ENCODE peak calls at places on chromosomes 11 and 22, in ten cellular contexts. N, P, S, Y, O, E, L, T, I and C are unnamed samples. For H3K4me1, the result is how much of the 10 kb centered on the place peaks cover.

GRCh38 chr11:57273448-57274058 is 36.5 kb upstream of the APLNR start:
- DNase-seq in N (no peak), I (no peak), T (no peak), Y (no peak), L (no peak), P (no peak), O (no peak), E (peak), S (no peak), C (no peak)

GRCh38 chr11:44961894-44962293 is 11.2 kb upstream of the TP53I11 start:
- DNase-seq in E (no peak), I (no peak), O (no peak), N (no peak), Y (no peak), L (no peak), T (no peak), P (no peak), S (no peak), C (no peak)

GRCh38 chr11:74417379-74417804 is 19.2 kb upstream of the PGM2L1 start:
- DNase-seq in S (peak), E (peak), T (no peak), O (no peak), L (no peak), P (peak), N (peak), Y (no peak), I (no peak), C (no peak)

GRCh38 chr11:16924826-16925494 is 89.3 kb downstream of the PLEKHA7 start:
- DNase-seq in P (peak), S (no peak), L (peak), E (peak), Y (peak), T (peak), I (peak), N (no peak), O (peak), C (peak)

GRCh38 chr11:27722945-27723344 is 22.7 kb upstream of the BDNF start:
- DNase-seq in Y (no peak), P (peak), L (peak), O (no peak), I (no peak), E (no peak), N (no peak), T (no peak), S (no peak), C (no peak)

GRCh38 chr11:106177311-106177710 is 99.8 kb downstream of the AASDHPPT start:
- DNase-seq in I (no peak), N (no peak), L (no peak), O (no peak), P (no peak), S (no peak), E (no peak), Y (no peak), T (no peak), C (no peak)

GRCh38 chr11:65553301-65554001 is 4.7 kb downstream of the LTBP3 start:
- DNase-seq in N (no peak), Y (peak), E (peak), S (peak), L (no peak), I (no peak), T (no peak), O (no peak), P (no peak), C (no peak)

GRCh38 chr11:10674440-10674855 is 19.1 kb downstream of the IRAG1 start:
- DNase-seq in E (no peak), I (peak), O (no peak), S (no peak), L (no peak), Y (peak), N (no peak), P (no peak), T (no peak), C (no peak)

GRCh38 chr11:124812876-124813275 is 12.7 kb upstream of the MSANTD2 start:
- DNase-seq in N (no peak), E (peak), T (no peak), S (no peak), I (no peak), O (no peak), L (peak), P (peak), Y (no peak), C (no peak)

GRCh38 chr22:20244744-20245576 is 23.2 kb downstream of the RTN4R start:
- DNase-seq in I (no peak), O (no peak), T (no peak), S (peak), E (no peak), L (no peak), Y (no peak), N (no peak), P (no peak), C (no peak)

GRCh38 chr22:41565403-41566054 is 4.7 kb downstream of the CSDC2 start:
- DNase-seq in O (no peak), N (peak), T (peak), E (peak), L (peak), Y (no peak), S (no peak), I (peak), P (peak), C (no peak)

GRCh38 chr11:75495749-75496641 is 29.7 kb downstream of the GDPD5 start:
- DNase-seq in L (no peak), E (no peak), P (no peak), S (no peak), T (peak), O (no peak), Y (no peak), N (no peak), I (no peak), C (no peak)

GRCh38 chr11:21229224-21229623 is 559.8 kb downstream of the NELL1 start:
- DNase-seq in E (no peak), O (no peak), I (no peak), S (no peak), L (no peak), T (no peak), Y (peak), N (no peak), P (no peak), C (no peak)

GRCh38 chr11:46345131-46345597 is 2.1 kb upstream of the DGKZ start:
- DNase-seq in E (no peak), L (no peak), T (peak), Y (peak), N (no peak), P (no peak), O (no peak), S (no peak), I (no peak), C (peak)

DNA sequence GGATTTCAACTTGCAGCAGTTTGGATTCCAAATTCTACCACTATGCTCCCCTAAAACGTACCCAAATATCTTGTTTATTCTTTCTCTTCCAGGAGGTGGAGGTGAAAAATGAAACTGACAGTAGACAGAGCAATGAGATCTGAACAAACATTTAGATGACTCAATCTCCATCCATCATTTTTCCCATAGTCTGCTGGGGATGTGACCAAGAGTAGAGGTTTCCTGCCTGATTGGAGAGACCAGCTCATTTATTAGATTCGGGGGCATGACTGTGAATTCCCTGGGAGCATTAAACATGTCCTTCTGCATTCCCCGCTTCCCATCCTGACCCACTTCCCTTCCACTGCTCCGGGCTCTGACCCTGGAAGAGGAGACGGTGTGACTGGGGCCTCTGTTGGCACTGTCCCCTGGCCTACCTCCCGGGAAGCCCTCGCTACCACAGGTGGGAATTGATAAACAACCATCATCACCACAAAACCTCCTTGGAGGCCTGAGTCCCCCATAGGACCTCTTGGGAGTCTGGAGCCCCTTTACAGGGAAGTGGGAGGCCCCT is 20.3 kb downstream of the DKK3 start:
- DNase-seq in S (no peak), T (no peak), O (no peak), N (peak), Y (no peak), E (no peak), P (peak), L (no peak), I (no peak), C (no peak)
- H3K4me1 ChIP-seq in S (under half), T (under half), O (under half), N (under half), Y (under half), E (under half), P (half or more), L (under half), I (under half), C (half or more)

DNA sequence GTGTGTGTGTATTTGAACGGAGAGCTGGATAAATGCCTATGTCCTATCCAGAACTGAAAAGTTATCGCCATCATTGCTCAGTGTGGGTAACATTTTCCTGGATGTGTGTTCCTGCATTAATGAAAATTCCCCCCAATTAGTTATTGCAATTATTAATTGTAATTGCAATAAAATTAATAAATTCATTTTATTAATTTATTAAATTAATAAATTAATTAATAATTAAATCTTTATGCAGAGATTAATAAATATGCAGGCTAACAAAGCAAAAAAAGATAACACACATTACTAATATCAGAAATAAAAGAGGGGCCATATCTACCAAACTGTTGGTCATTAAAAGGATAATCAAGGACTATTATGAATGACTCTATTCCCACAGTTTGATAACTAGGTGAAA is 3.6 kb downstream of the RFPL3 start:
- DNase-seq in L (no peak), N (no peak), S (no peak), E (no peak), O (no peak), I (no peak), Y (no peak), P (no peak), T (no peak), C (no peak)
- H3K4me1 ChIP-seq in L (under half), N (under half), S (under half), E (under half), O (under half), I (under half), Y (under half), P (under half), T (under half), C (under half)

DNA sequence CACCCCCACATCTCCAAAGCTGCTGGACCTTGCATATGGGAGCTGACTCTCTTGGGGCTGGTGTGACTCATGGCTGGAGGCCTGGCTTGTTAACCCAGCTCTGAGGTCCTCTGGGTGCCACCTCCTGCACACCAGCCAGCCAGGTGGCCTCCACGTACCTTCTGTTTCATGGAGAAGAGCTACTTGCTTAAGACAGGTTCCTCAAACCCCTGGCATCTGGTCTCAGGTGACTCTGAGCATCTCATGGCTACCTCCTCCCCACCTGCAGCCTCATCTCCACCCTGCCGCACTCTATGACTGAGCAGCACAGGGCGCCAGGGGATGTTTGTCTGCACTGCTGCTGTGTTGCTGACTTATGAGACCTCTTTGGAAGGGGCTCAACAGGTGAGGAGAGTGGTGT is 55.7 kb downstream of the BCR start:
- DNase-seq in E (no peak), Y (no peak), P (peak), I (no peak), L (no peak), S (no peak), N (peak), T (no peak), O (no peak), C (no peak)
- H3K4me1 ChIP-seq in E (under half), Y (under half), P (under half), I (under half), L (under half), S (half or more), N (under half), T (under half), O (under half), C (under half)

DNA sequence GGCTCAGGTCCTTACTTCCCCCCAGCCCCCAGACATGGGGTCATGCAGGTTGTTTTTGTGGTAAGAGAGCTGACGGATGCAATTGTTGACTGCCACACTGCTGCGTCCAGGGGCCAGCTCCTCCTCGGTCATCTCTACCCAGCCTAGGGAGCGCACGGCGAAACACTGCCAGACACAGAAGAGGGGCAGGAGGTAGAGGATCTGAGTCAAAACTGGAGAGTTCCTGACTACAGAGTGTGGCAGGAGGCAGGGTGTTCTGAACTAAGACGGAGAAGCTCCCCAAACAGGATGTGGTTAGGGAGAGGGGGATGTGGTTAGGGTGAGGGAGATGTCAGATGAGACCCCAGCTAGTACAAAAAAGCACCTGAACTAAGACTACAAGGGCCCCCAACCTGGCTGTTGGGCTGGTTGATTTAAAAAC is 12.3 kb downstream of the SMPD1 start:
- DNase-seq in O (no peak), Y (no peak), I (no peak), S (peak), E (no peak), P (peak), N (peak), T (no peak), L (no peak), C (no peak)
- H3K4me1 ChIP-seq in O (under half), Y (under half), I (under half), S (half or more), E (under half), P (under half), N (under half), T (under half), L (under half), C (under half)

GRCh38 chr11:64237484-64237951 is 3.1 kb downstream of the VEGFB start:
- DNase-seq in I (no peak), N (no peak), S (no peak), L (no peak), T (no peak), O (peak), P (no peak), Y (peak), E (no peak), C (no peak)
- H3K4me1 ChIP-seq in I (under half), N (under half), S (under half), L (under half), T (under half), O (under half), P (under half), Y (under half), E (under half), C (under half)

DNA sequence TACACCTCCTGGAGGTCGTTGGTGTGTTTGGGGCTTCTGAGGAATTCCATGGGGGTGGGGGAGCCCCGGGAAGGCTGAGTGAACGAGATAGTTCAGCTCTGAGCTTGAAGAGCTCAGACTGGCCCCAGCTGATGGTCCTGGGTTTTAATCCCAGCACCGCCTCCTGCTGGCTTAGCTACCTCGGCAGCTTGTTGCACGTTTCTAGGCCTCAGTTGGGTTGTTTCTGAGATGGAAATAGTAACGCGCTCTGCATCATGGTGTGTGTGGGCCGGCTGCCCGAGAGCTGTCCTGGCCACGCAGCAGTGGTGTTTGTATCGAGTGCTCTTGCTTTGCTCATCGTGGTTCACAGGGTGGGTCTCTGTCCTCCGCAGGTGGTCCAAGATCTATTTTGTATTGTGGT is 37.4 kb downstream of the TPCN2 start:
- DNase-seq in S (no peak), L (no peak), P (no peak), N (no peak), I (no peak), O (no peak), Y (no peak), E (no peak), T (no peak), C (no peak)
- H3K4me1 ChIP-seq in S (under half), L (under half), P (under half), N (under half), I (under half), O (under half), Y (under half), E (under half), T (under half), C (under half)

DNA sequence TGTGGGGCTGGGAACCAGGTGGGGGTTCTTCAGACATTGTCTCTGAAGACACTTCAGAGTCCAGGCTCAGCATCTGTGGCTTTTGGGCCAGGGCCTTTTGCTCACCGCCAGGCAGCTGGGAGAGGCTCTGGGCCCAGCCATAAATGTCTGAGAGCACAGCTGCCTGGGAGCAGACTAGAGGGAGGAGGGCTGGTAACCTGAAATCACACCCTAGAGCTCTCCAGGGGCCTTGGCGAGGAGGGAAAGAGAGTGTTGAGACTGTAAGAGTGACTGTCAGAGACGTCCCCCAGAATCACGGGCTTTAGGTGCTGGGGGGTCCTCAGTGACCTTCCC is 4.1 kb downstream of the TRABD start:
- DNase-seq in N (no peak), Y (no peak), S (no peak), E (no peak), O (no peak), L (no peak), P (no peak), T (no peak), I (no peak), C (no peak)
- H3K4me1 ChIP-seq in N (under half), Y (under half), S (half or more), E (under half), O (under half), L (under half), P (under half), T (under half), I (under half), C (under half)

GRCh38 chr11:123483058-123483457 is 53.0 kb downstream of the GRAMD1B start:
- DNase-seq in Y (no peak), I (no peak), O (no peak), T (no peak), N (peak), E (peak), S (no peak), P (peak), L (no peak), C (peak)

GRCh38 chr11:123480290-123480815 is 50.3 kb downstream of the GRAMD1B start:
- DNase-seq in P (no peak), T (no peak), O (no peak), I (no peak), E (no peak), L (no peak), N (no peak), Y (no peak), S (no peak), C (no peak)

GRCh38 chr11:123483465-123483864 is 53.4 kb downstream of the GRAMD1B start:
- DNase-seq in N (no peak), P (no peak), Y (no peak), O (no peak), L (no peak), E (no peak), S (no peak), T (no peak), I (no peak), C (no peak)

GRCh38 chr11:123481647-123482046 is 51.6 kb downstream of the GRAMD1B start:
- DNase-seq in O (no peak), Y (no peak), P (no peak), L (no peak), S (no peak), N (no peak), T (no peak), I (no peak), E (no peak), C (no peak)

GRCh38 chr11:123482225-123482624 is 52.2 kb downstream of the GRAMD1B start:
- DNase-seq in O (no peak), S (no peak), L (no peak), I (no peak), P (no peak), Y (no peak), T (no peak), N (peak), E (no peak), C (no peak)
- H3K4me1 ChIP-seq in O (under half), S (under half), L (under half), I (under half), P (under half), Y (under half), T (under half), N (under half), E (under half), C (under half)

GRCh38 chr11:117092951-117093590 is 5.2 kb downstream of the SIK3 start:
- DNase-seq in P (no peak), S (no peak), Y (no peak), L (no peak), I (no peak), E (no peak), O (no peak), N (no peak), T (no peak), C (no peak)

GRCh38 chr11:117089685-117090084 is 8.5 kb downstream of the SIK3 start:
- DNase-seq in P (peak), S (no peak), Y (no peak), O (no peak), T (no peak), L (no peak), N (no peak), E (peak), I (no peak), C (peak)

GRCh38 chr11:117094776-117095175 is 3.5 kb downstream of the SIK3 start:
- DNase-seq in O (no peak), I (no peak), S (no peak), P (peak), Y (no peak), E (no peak), N (peak), L (peak), T (no peak), C (no peak)

GRCh38 chr11:117090111-117090706 is 8.0 kb downstream of the SIK3 start:
- DNase-seq in I (no peak), N (no peak), S (no peak), O (no peak), P (peak), Y (no peak), T (no peak), L (no peak), E (peak), C (peak)

GRCh38 chr11:117091753-117092477 is 6.3 kb downstream of the SIK3 start:
- DNase-seq in E (no peak), N (no peak), L (no peak), I (no peak), T (no peak), S (no peak), O (no peak), Y (no peak), P (no peak), C (no peak)
- H3K4me1 ChIP-seq in E (half or more), N (under half), L (under half), I (under half), T (under half), S (half or more), O (under half), Y (under half), P (under half), C (half or more)

GRCh38 chr11:110381214-110381613 is 48.5 kb upstream of the FDX1 start:
- DNase-seq in L (no peak), S (no peak), Y (no peak), N (no peak), P (no peak), E (no peak), O (no peak), T (no peak), I (no peak), C (no peak)
- H3K4me1 ChIP-seq in L (under half), S (under half), Y (under half), N (under half), P (under half), E (under half), O (under half), T (under half), I (under half), C (under half)